ENCODE peak calls at places on chromosomes 11 and 22, in seven cellular contexts. J is activated T-cell treated with anti-CD3 and anti-CD28 coated beads for 1 hour; G is activated CD4-positive, alpha-beta T cell treated with anti-CD3 and anti-CD28 coated beads for 24 hours; I is endothelial cell; N is fibroblast of pulmonary artery; V is iris pigment epithelial cell; X is keratinocyte. Z is an unnamed sample.

GRCh38 chr11:46252373-46252914 is 25.0 kb upstream of the CREB3L1 start:
- DNase-seq in J (no peak), G (no peak), I (no peak), N (peak), V (peak), X (no peak), Z (peak)

GRCh38 chr11:65087827-65088226 is 3.8 kb downstream of the ZFPL1 start:
- DNase-seq in J (no peak), G (no peak), I (no peak), N (no peak), V (no peak), X (no peak), Z (no peak)

GRCh38 chr11:15830730-15831443 is 525.5 kb downstream of the SOX6 start:
- DNase-seq in J (no peak), G (no peak), I (no peak), N (no peak), V (no peak), X (no peak), Z (no peak)

GRCh38 chr11:64267207-64267945 is 16.0 kb downstream of the PLCB3 start:
- DNase-seq in J (no peak), G (no peak), I (no peak), N (peak), V (no peak), X (no peak), Z (no peak)

GRCh38 chr22:37021710-37022482 is 2.4 kb downstream of the MPST start:
- DNase-seq in J (peak), G (peak), I (peak), N (peak), V (peak), X (no peak), Z (no peak)

GRCh38 chr22:46430961-46431838 is 95.7 kb downstream of the TRMU start:
- DNase-seq in J (no peak), G (no peak), I (no peak), N (no peak), V (no peak), X (no peak), Z (no peak)

GRCh38 chr11:61021661-61022212 is 50.3 kb downstream of the CD6 start:
- DNase-seq in J (peak), G (peak), I (no peak), N (no peak), V (no peak), X (no peak), Z (no peak)

GRCh38 chr22:45757068-45757467 is 85.4 kb downstream of the ATXN10 start:
- DNase-seq in J (no peak), G (no peak), I (no peak), N (peak), V (peak), X (no peak), Z (no peak)

GRCh38 chr11:34150494-34151151 is 45.2 kb downstream of the NAT10 start:
- DNase-seq in J (no peak), G (no peak), I (no peak), N (no peak), V (no peak), X (no peak), Z (no peak)

GRCh38 chr11:3156661-3157311 is 8.3 kb downstream of the OSBPL5 start:
- DNase-seq in J (no peak), G (no peak), I (no peak), N (no peak), V (no peak), X (no peak), Z (no peak)

GRCh38 chr22:36467042-36467810 is 14.2 kb downstream of the TXN2 start:
- DNase-seq in J (no peak), G (no peak), I (no peak), N (peak), V (peak), X (no peak), Z (no peak)

GRCh38 chr22:24920029-24920428 is 26.5 kb downstream of the LHFPL7 start:
- DNase-seq in J (no peak), G (no peak), I (no peak), N (no peak), V (no peak), X (no peak), Z (no peak)

GRCh38 chr11:56251954-56252353 is at the start of gene OR5T3:
- DNase-seq in J (no peak), G (no peak), I (no peak), N (no peak), V (no peak), X (no peak), Z (no peak)

GRCh38 chr11:70462818-70463477 is 64.6 kb downstream of the CTTN start:
- DNase-seq in J (no peak), G (no peak), I (no peak), N (no peak), V (no peak), X (no peak), Z (no peak)

GRCh38 chr11:3058753-3059664 is 1.8 kb upstream of the CARS1 start:
- DNase-seq in J (no peak), G (no peak), I (no peak), N (peak), V (peak), X (no peak), Z (no peak)

GRCh38 chr22:20497426-20497825 is 1.8 kb upstream of the KLHL22 start:
- DNase-seq in J (no peak), G (no peak), I (no peak), N (no peak), V (no peak), X (no peak), Z (no peak)

GRCh38 chr11:47373876-47374820 is 4.2 kb downstream of the SPI1 start:
- DNase-seq in J (peak), G (peak), I (peak), N (peak), V (peak), X (no peak), Z (peak)

GRCh38 chr11:117685566-117685965 is 111.5 kb downstream of the DSCAML1 start:
- DNase-seq in J (no peak), G (no peak), I (no peak), N (no peak), V (no peak), X (no peak), Z (no peak)

GRCh38 chr22:17431179-17431578 is 61.9 kb downstream of the CECR2 start:
- DNase-seq in J (no peak), G (no peak), I (no peak), N (no peak), V (peak), X (no peak), Z (no peak)

GRCh38 chr22:18008136-18008535 is 16.2 kb downstream of the MICAL3 start:
- DNase-seq in J (no peak), G (no peak), I (no peak), N (no peak), V (no peak), X (no peak), Z (no peak)

GRCh38 chr11:9656864-9657263 is 7.0 kb upstream of the SWAP70 start:
- DNase-seq in J (no peak), G (no peak), I (no peak), N (no peak), V (no peak), X (no peak), Z (no peak)

GRCh38 chr22:20885557-20886323 is 26.9 kb downstream of the SNAP29 start:
- DNase-seq in J (peak), G (peak), I (peak), N (peak), V (peak), X (no peak), Z (peak)

GRCh38 chr11:6225896-6226295 is 8.5 kb downstream of the FHIP1B start:
- DNase-seq in J (no peak), G (no peak), I (no peak), N (no peak), V (no peak), X (no peak), Z (no peak)

GRCh38 chr11:122853261-122853660 is 15.0 kb downstream of the CRTAM start:
- DNase-seq in J (no peak), G (no peak), I (no peak), N (no peak), V (no peak), X (no peak), Z (no peak)

GRCh38 chr11:13355191-13355590 is 77.6 kb downstream of the BMAL1 start:
- DNase-seq in J (no peak), G (no peak), I (no peak), N (no peak), V (no peak), X (no peak), Z (no peak)

GRCh38 chr11:106763516-106763915 is 254.8 kb downstream of the GUCY1A2 start:
- DNase-seq in J (no peak), G (no peak), I (no peak), N (no peak), V (no peak), X (no peak), Z (no peak)

GRCh38 chr11:11836676-11837231 is 5.0 kb upstream of the USP47 start:
- DNase-seq in J (no peak), G (no peak), I (no peak), N (peak), V (no peak), X (no peak), Z (no peak)

GRCh38 chr11:121757480-121758125 is 304.8 kb upstream of the SORL1-AS1 start:
- DNase-seq in J (no peak), G (no peak), I (no peak), N (no peak), V (peak), X (no peak), Z (no peak)

GRCh38 chr11:10601722-10602281 is 33.3 kb upstream of the LYVE1 start:
- DNase-seq in J (no peak), G (no peak), I (no peak), N (no peak), V (no peak), X (no peak), Z (no peak)

GRCh38 chr11:19970944-19971343 is 189.3 kb downstream of the DBX1 start:
- DNase-seq in J (no peak), G (no peak), I (no peak), N (no peak), V (no peak), X (no peak), Z (no peak)

GRCh38 chr22:22949953-22950352 is 62.3 kb downstream of the IGLL5 start:
- DNase-seq in J (no peak), G (no peak), I (no peak), N (no peak), V (no peak), X (no peak), Z (no peak)

GRCh38 chr11:113533425-113533698 is 58.2 kb upstream of the DRD2 start:
- DNase-seq in J (no peak), G (no peak), I (no peak), N (no peak), V (no peak), X (no peak), Z (no peak)

GRCh38 chr11:8342821-8343681 is 79.4 kb upstream of the LMO1 start:
- DNase-seq in J (no peak), G (no peak), I (no peak), N (no peak), V (no peak), X (no peak), Z (no peak)

GRCh38 chr11:17564687-17565042 is 17.6 kb downstream of the OTOG start:
- DNase-seq in J (no peak), G (no peak), I (no peak), N (no peak), V (peak), X (no peak), Z (no peak)

GRCh38 chr22:33565580-33565995 is 354.7 kb downstream of the LARGE1 start:
- DNase-seq in J (no peak), G (no peak), I (no peak), N (no peak), V (no peak), X (no peak), Z (peak)

GRCh38 chr11:111554532-111554931 is 14.0 kb downstream of the LAYN start:
- DNase-seq in J (no peak), G (no peak), I (no peak), N (no peak), V (no peak), X (peak), Z (no peak)

GRCh38 chr11:18771266-18772035 is 20.1 kb downstream of the PTPN5 start:
- DNase-seq in J (no peak), G (no peak), I (no peak), N (no peak), V (no peak), X (no peak), Z (no peak)

GRCh38 chr11:65113361-65113756 is 1.7 kb downstream of the TM7SF2 start:
- DNase-seq in J (no peak), G (no peak), I (no peak), N (no peak), V (no peak), X (no peak), Z (no peak)

GRCh38 chr22:45228401-45228754 is 12.3 kb downstream of the KIAA0930 start:
- DNase-seq in J (no peak), G (no peak), I (no peak), N (no peak), V (no peak), X (no peak), Z (no peak)

GRCh38 chr22:36220457-36220921 is 18.8 kb downstream of the APOL2 start:
- DNase-seq in J (no peak), G (no peak), I (no peak), N (peak), V (peak), X (no peak), Z (peak)